ENCODE peak calls at places on chromosomes 16 and 17, in seven cellular contexts. One of them, this sample, is unnamed.

GRCh38 chr17:32253117-32253611 is 12.5 kb upstream of the RHBDL3 start:
- DNase-seq in HepG2: peak; percentile 70
- DNase-seq in SK-N-SH: peak; percentile 82
- DNase-seq in HCT116: peak; percentile 54
- DNase-seq in GM12878: no peak
- DNase-seq in H1: peak; percentile 92
- DNase-seq in K562: peak; percentile 81
- DNase-seq in this sample: peak; percentile 89

GRCh38 chr17:57665696-57666095 is 79.4 kb downstream of the CCDC182 start:
- DNase-seq in HCT116: no peak
- DNase-seq in H1: no peak
- DNase-seq in GM12878: no peak
- DNase-seq in K562: no peak
- DNase-seq in SK-N-SH: no peak
- DNase-seq in HepG2: no peak
- DNase-seq in this sample: no peak

GRCh38 chr17:43900183-43900857 is 7.0 kb downstream of the MPP2 start:
- DNase-seq in K562: peak; percentile 100
- DNase-seq in GM12878: no peak
- DNase-seq in H1: peak; percentile 95
- DNase-seq in SK-N-SH: peak; percentile 98
- DNase-seq in HCT116: peak; percentile 56
- DNase-seq in HepG2: peak; percentile 63
- DNase-seq in this sample: peak; percentile 92

GRCh38 chr16:17448640-17449638 is 21.8 kb downstream of the XYLT1 start:
- DNase-seq in SK-N-SH: peak; percentile 20
- DNase-seq in K562: no peak
- DNase-seq in HCT116: no peak
- DNase-seq in H1: no peak
- DNase-seq in HepG2: no peak
- DNase-seq in GM12878: no peak
- DNase-seq in this sample: no peak

GRCh38 chr17:78390241-78391050 is 12.0 kb downstream of the PGS1 start:
- DNase-seq in SK-N-SH: peak; percentile 76
- DNase-seq in HCT116: no peak
- DNase-seq in GM12878: no peak
- DNase-seq in H1: no peak
- DNase-seq in K562: peak; percentile 42
- DNase-seq in HepG2: no peak
- DNase-seq in this sample: no peak

GRCh38 chr17:67431210-67432015 is 54.3 kb downstream of the PITPNC1 start:
- DNase-seq in GM12878: no peak
- DNase-seq in HepG2: no peak
- DNase-seq in HCT116: peak; percentile 76
- DNase-seq in H1: no peak
- DNase-seq in SK-N-SH: no peak
- DNase-seq in K562: peak; percentile 12
- DNase-seq in this sample: no peak

GRCh38 chr17:2949469-2950044 is 113.8 kb downstream of the OR1D5 start:
- DNase-seq in H1: no peak
- DNase-seq in SK-N-SH: no peak
- DNase-seq in GM12878: no peak
- DNase-seq in HepG2: no peak
- DNase-seq in HCT116: peak; percentile 75
- DNase-seq in K562: no peak
- DNase-seq in this sample: no peak

GRCh38 chr16:4116328-4117249 is at the start of gene ADCY9:
- DNase-seq in H1: peak; percentile 85
- DNase-seq in GM12878: no peak
- DNase-seq in SK-N-SH: peak; percentile 100
- DNase-seq in K562: peak; percentile 98
- DNase-seq in HepG2: peak; percentile 50
- DNase-seq in HCT116: peak; percentile 16
- DNase-seq in this sample: peak; percentile 88

GRCh38 chr17:2695961-2696760 is 15.4 kb downstream of the CLUH start:
- DNase-seq in K562: no peak
- DNase-seq in SK-N-SH: peak; percentile 32
- DNase-seq in H1: no peak
- DNase-seq in HepG2: no peak
- DNase-seq in HCT116: no peak
- DNase-seq in GM12878: no peak
- DNase-seq in this sample: no peak

GRCh38 chr17:63550816-63551639 is 751 bp downstream of the DCAF7 start:
- DNase-seq in SK-N-SH: peak; percentile 72
- DNase-seq in GM12878: no peak
- DNase-seq in H1: peak; percentile 51
- DNase-seq in K562: peak; percentile 34
- DNase-seq in HepG2: peak; percentile 66
- DNase-seq in HCT116: no peak
- DNase-seq in this sample: no peak

GRCh38 chr16:83581994-83582747 is 225.6 kb upstream of the HSBP1 start:
- DNase-seq in H1: no peak
- DNase-seq in SK-N-SH: no peak
- DNase-seq in K562: no peak
- DNase-seq in HepG2: no peak
- DNase-seq in GM12878: no peak
- DNase-seq in HCT116: no peak
- DNase-seq in this sample: no peak

GRCh38 chr17:48543854-48544355 is 1.0 kb downstream of the HOXB2 start:
- DNase-seq in HCT116: no peak
- DNase-seq in H1: no peak
- DNase-seq in K562: no peak
- DNase-seq in HepG2: no peak
- DNase-seq in GM12878: no peak
- DNase-seq in SK-N-SH: no peak
- DNase-seq in this sample: no peak

GRCh38 chr16:25176136-25176535 is 40.6 kb upstream of the AQP8 start:
- DNase-seq in H1: no peak
- DNase-seq in HepG2: no peak
- DNase-seq in GM12878: no peak
- DNase-seq in SK-N-SH: no peak
- DNase-seq in HCT116: no peak
- DNase-seq in K562: no peak
- DNase-seq in this sample: no peak

GRCh38 chr17:21425321-21425720 is 49.2 kb downstream of the KCNJ12 start:
- DNase-seq in GM12878: no peak
- DNase-seq in H1: no peak
- DNase-seq in K562: no peak
- DNase-seq in HepG2: no peak
- DNase-seq in SK-N-SH: no peak
- DNase-seq in HCT116: no peak
- DNase-seq in this sample: no peak

GRCh38 chr16:3578610-3579551 is 1.7 kb upstream of the NLRC3 start:
- DNase-seq in HCT116: no peak
- DNase-seq in H1: peak; percentile 69
- DNase-seq in GM12878: peak; percentile 56
- DNase-seq in HepG2: no peak
- DNase-seq in SK-N-SH: no peak
- DNase-seq in K562: peak; percentile 73
- DNase-seq in this sample: no peak

GRCh38 chr16:56269824-56270684 is 78.8 kb downstream of the GNAO1 start:
- DNase-seq in H1: no peak
- DNase-seq in GM12878: no peak
- DNase-seq in HCT116: no peak
- DNase-seq in HepG2: peak; percentile 52
- DNase-seq in SK-N-SH: no peak
- DNase-seq in K562: no peak
- DNase-seq in this sample: no peak
- TF ChIP-seq JUND in H1: no peak
- TF ChIP-seq JUND in GM12878: no peak
- TF ChIP-seq JUND in HCT116: no peak
- TF ChIP-seq JUND in HepG2: no peak
- TF ChIP-seq JUND in SK-N-SH: no peak
- TF ChIP-seq JUND in K562: no peak
- TF ChIP-seq JUND in this sample: no peak

GRCh38 chr17:74777884-74778490 is 1.8 kb upstream of the NAT9 start:
- DNase-seq in K562: no peak
- DNase-seq in HCT116: no peak
- DNase-seq in SK-N-SH: no peak
- DNase-seq in GM12878: no peak
- DNase-seq in HepG2: no peak
- DNase-seq in H1: no peak
- DNase-seq in this sample: no peak
- TF ChIP-seq JUND in K562: no peak
- TF ChIP-seq JUND in HCT116: no peak
- TF ChIP-seq JUND in SK-N-SH: no peak
- TF ChIP-seq JUND in GM12878: no peak
- TF ChIP-seq JUND in HepG2: no peak
- TF ChIP-seq JUND in H1: no peak
- TF ChIP-seq JUND in this sample: no peak

GRCh38 chr16:72198641-72199250 is 26.8 kb upstream of the PMFBP1 start:
- DNase-seq in HepG2: no peak
- DNase-seq in GM12878: no peak
- DNase-seq in HCT116: no peak
- DNase-seq in SK-N-SH: peak; percentile 69
- DNase-seq in K562: no peak
- DNase-seq in H1: no peak
- DNase-seq in this sample: no peak
- TF ChIP-seq JUND in HepG2: no peak
- TF ChIP-seq JUND in GM12878: no peak
- TF ChIP-seq JUND in HCT116: no peak
- TF ChIP-seq JUND in SK-N-SH: no peak
- TF ChIP-seq JUND in K562: no peak
- TF ChIP-seq JUND in H1: no peak
- TF ChIP-seq JUND in this sample: no peak

DNA sequence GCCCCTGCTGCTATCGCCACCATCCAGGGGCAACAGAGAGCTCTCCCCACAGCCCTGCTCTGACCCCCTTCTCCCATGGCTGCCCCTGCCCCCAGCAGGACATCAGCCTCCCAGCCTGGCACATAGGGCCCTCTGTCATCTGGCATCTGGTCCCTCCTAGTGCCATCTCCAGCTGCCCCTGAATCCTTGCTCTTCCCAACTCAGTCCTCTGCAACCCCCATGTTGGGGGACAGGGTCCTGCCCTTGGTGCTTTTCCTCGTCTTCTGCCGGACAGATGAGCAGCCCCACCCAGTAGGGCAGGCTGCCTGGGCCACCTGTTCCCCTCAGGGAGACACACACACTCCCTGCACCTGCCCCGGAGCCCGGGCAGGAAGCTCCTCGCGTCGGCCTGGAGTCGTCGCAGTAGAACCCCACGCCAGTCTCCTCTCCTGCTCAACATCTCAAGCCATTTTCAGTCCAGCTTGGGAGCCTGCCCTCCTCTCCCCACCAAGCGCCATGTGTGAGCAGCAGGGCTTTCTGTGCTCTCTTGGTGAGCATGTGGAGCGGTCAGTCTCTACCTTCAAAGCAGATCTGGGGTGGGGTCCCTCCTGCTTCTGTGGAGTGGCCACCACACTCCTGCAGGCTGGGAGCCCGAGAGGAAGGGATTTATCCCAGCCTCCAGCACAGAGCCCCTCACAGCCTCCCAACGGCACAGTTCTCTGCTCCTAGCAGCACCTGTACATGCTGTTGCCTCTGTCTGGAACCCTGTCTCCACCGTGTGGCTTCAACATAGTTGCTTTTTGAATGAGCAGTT is 28.2 kb downstream of the TNFRSF13B start:
- DNase-seq in HCT116: no peak
- DNase-seq in HepG2: no peak
- DNase-seq in SK-N-SH: no peak
- DNase-seq in K562: no peak
- DNase-seq in GM12878: no peak
- DNase-seq in H1: peak; percentile 33
- DNase-seq in this sample: no peak
- TF ChIP-seq JUND in HCT116: no peak
- TF ChIP-seq JUND in HepG2: no peak
- TF ChIP-seq JUND in SK-N-SH: no peak
- TF ChIP-seq JUND in K562: no peak
- TF ChIP-seq JUND in GM12878: no peak
- TF ChIP-seq JUND in H1: no peak
- TF ChIP-seq JUND in this sample: no peak

GRCh38 chr17:41891135-41892065 is 26.2 kb upstream of the KLHL11 start:
- DNase-seq in HCT116: no peak
- DNase-seq in H1: no peak
- DNase-seq in SK-N-SH: no peak
- DNase-seq in GM12878: no peak
- DNase-seq in HepG2: peak; percentile 29
- DNase-seq in K562: no peak
- DNase-seq in this sample: no peak

GRCh38 chr17:41888332-41888965 is 23.2 kb upstream of the KLHL11 start:
- DNase-seq in HCT116: no peak
- DNase-seq in SK-N-SH: no peak
- DNase-seq in GM12878: no peak
- DNase-seq in HepG2: no peak
- DNase-seq in K562: no peak
- DNase-seq in H1: no peak
- DNase-seq in this sample: no peak

GRCh38 chr17:41880130-41880529 is 14.9 kb upstream of the KLHL11 start:
- DNase-seq in GM12878: no peak
- DNase-seq in SK-N-SH: no peak
- DNase-seq in HepG2: no peak
- DNase-seq in H1: no peak
- DNase-seq in HCT116: no peak
- DNase-seq in K562: no peak
- DNase-seq in this sample: no peak

GRCh38 chr17:41882756-41883155 is 17.5 kb upstream of the KLHL11 start:
- DNase-seq in SK-N-SH: no peak
- DNase-seq in H1: no peak
- DNase-seq in HCT116: no peak
- DNase-seq in K562: no peak
- DNase-seq in HepG2: no peak
- DNase-seq in GM12878: no peak
- DNase-seq in this sample: no peak

GRCh38 chr17:41885733-41886132 is 20.5 kb upstream of the KLHL11 start:
- DNase-seq in HCT116: no peak
- DNase-seq in HepG2: no peak
- DNase-seq in K562: peak; percentile 36
- DNase-seq in GM12878: no peak
- DNase-seq in SK-N-SH: peak; percentile 50
- DNase-seq in H1: no peak
- DNase-seq in this sample: peak; percentile 39
- TF ChIP-seq JUND in HCT116: no peak
- TF ChIP-seq JUND in HepG2: no peak
- TF ChIP-seq JUND in K562: no peak
- TF ChIP-seq JUND in GM12878: no peak
- TF ChIP-seq JUND in SK-N-SH: no peak
- TF ChIP-seq JUND in H1: no peak
- TF ChIP-seq JUND in this sample: no peak

GRCh38 chr17:82160081-82160480 is 52.6 kb downstream of the CCDC57 start:
- DNase-seq in K562: no peak
- DNase-seq in GM12878: no peak
- DNase-seq in H1: no peak
- DNase-seq in HepG2: no peak
- DNase-seq in HCT116: peak; percentile 84
- DNase-seq in SK-N-SH: no peak
- DNase-seq in this sample: no peak
- TF ChIP-seq JUND in K562: no peak
- TF ChIP-seq JUND in GM12878: no peak
- TF ChIP-seq JUND in H1: no peak
- TF ChIP-seq JUND in HepG2: no peak
- TF ChIP-seq JUND in HCT116: no peak
- TF ChIP-seq JUND in SK-N-SH: no peak
- TF ChIP-seq JUND in this sample: no peak

This sample was measured in T47D.